ENCODE peak calls at places on chromosome 19, in five cellular contexts. One of them, this sample, is unnamed.

GRCh38 chr19:55640043-55640576 is 692 bp upstream of the ZNF580 start:
- DNase-seq in sigmoid colon: peak; percentile 83
- DNase-seq in GM12864: peak; percentile 67
- DNase-seq in vagina: no peak
- DNase-seq in AG04450: no peak
- DNase-seq in this sample: peak; percentile 73

GRCh38 chr19:33432408-33433170 is 59.1 kb downstream of the CEBPG start:
- DNase-seq in sigmoid colon: peak; percentile 45
- DNase-seq in GM12864: no peak
- DNase-seq in vagina: no peak
- DNase-seq in AG04450: no peak
- DNase-seq in this sample: no peak

GRCh38 chr19:17755977-17756670 is 4.8 kb downstream of the FCHO1 start:
- DNase-seq in sigmoid colon: no peak
- DNase-seq in GM12864: peak; percentile 83
- DNase-seq in vagina: no peak
- DNase-seq in AG04450: no peak
- DNase-seq in this sample: peak; percentile 54

GRCh38 chr19:44627631-44628030 is 14.3 kb downstream of the IGSF23 start:
- DNase-seq in sigmoid colon: no peak
- DNase-seq in GM12864: no peak
- DNase-seq in vagina: no peak
- DNase-seq in AG04450: no peak
- DNase-seq in this sample: no peak

GRCh38 chr19:50803633-50804419 is 13.6 kb downstream of the ACP4 start:
- DNase-seq in sigmoid colon: no peak
- DNase-seq in GM12864: no peak
- DNase-seq in vagina: no peak
- DNase-seq in AG04450: no peak
- DNase-seq in this sample: no peak

GRCh38 chr19:37519890-37520289 is 13.2 kb downstream of the ZNF793 start:
- DNase-seq in sigmoid colon: no peak
- DNase-seq in GM12864: no peak
- DNase-seq in vagina: no peak
- DNase-seq in AG04450: no peak
- DNase-seq in this sample: no peak

GRCh38 chr19:34575206-34575605 is 93.6 kb downstream of the WTIP start:
- DNase-seq in sigmoid colon: no peak
- DNase-seq in GM12864: no peak
- DNase-seq in vagina: peak; percentile 44
- DNase-seq in AG04450: no peak
- DNase-seq in this sample: no peak

GRCh38 chr19:18326772-18327171 is 3.9 kb upstream of the LSM4 start:
- DNase-seq in sigmoid colon: no peak
- DNase-seq in GM12864: no peak
- DNase-seq in vagina: no peak
- DNase-seq in AG04450: no peak
- DNase-seq in this sample: no peak

GRCh38 chr19:3644351-3645066 is 17.9 kb upstream of the CACTIN start:
- DNase-seq in sigmoid colon: no peak
- DNase-seq in GM12864: no peak
- DNase-seq in vagina: no peak
- DNase-seq in AG04450: no peak
- DNase-seq in this sample: no peak

GRCh38 chr19:16888629-16889371 is at the start of gene F2RL3:
- DNase-seq in sigmoid colon: peak; percentile 81
- DNase-seq in GM12864: no peak
- DNase-seq in vagina: no peak
- DNase-seq in AG04450: no peak
- DNase-seq in this sample: peak; percentile 73

GRCh38 chr19:2424686-2425621 is 2.4 kb downstream of the TIMM13 start:
- DNase-seq in sigmoid colon: peak; percentile 73
- DNase-seq in GM12864: no peak
- DNase-seq in vagina: no peak
- DNase-seq in AG04450: peak; percentile 33
- DNase-seq in this sample: no peak

GRCh38 chr19:50772408-50773311 is 2.4 kb downstream of the GPR32 start:
- DNase-seq in sigmoid colon: no peak
- DNase-seq in GM12864: no peak
- DNase-seq in vagina: no peak
- DNase-seq in AG04450: no peak
- DNase-seq in this sample: no peak

GRCh38 chr19:45403781-45404556 is 900 bp downstream of the PPP1R13L start:
- DNase-seq in sigmoid colon: peak; percentile 73
- DNase-seq in GM12864: no peak
- DNase-seq in vagina: no peak
- DNase-seq in AG04450: no peak
- DNase-seq in this sample: peak; percentile 87

GRCh38 chr19:29329460-29330134 is 116.6 kb upstream of the UQCRFS1 start:
- DNase-seq in sigmoid colon: no peak
- DNase-seq in GM12864: no peak
- DNase-seq in vagina: peak; percentile 69
- DNase-seq in AG04450: no peak
- DNase-seq in this sample: no peak

GRCh38 chr19:2653717-2654584 is 48.5 kb downstream of the GNG7 start:
- DNase-seq in sigmoid colon: no peak
- DNase-seq in GM12864: no peak
- DNase-seq in vagina: no peak
- DNase-seq in AG04450: no peak
- DNase-seq in this sample: no peak

GRCh38 chr19:3950871-3951861 is 18.3 kb downstream of the NMRK2 start:
- DNase-seq in sigmoid colon: peak; percentile 84
- DNase-seq in GM12864: no peak
- DNase-seq in vagina: no peak
- DNase-seq in AG04450: no peak
- DNase-seq in this sample: no peak

GRCh38 chr19:45070861-45071544 is 5.3 kb downstream of the ZNF296 start:
- DNase-seq in sigmoid colon: no peak
- DNase-seq in GM12864: no peak
- DNase-seq in vagina: no peak
- DNase-seq in AG04450: no peak
- DNase-seq in this sample: no peak

GRCh38 chr19:41997121-41997850 is 3.3 kb upstream of the ATP1A3 start:
- DNase-seq in sigmoid colon: no peak
- DNase-seq in GM12864: no peak
- DNase-seq in vagina: no peak
- DNase-seq in AG04450: no peak
- DNase-seq in this sample: peak; percentile 59

GRCh38 chr19:926595-927043 is 784 bp downstream of the ARID3A start:
- DNase-seq in sigmoid colon: no peak
- DNase-seq in GM12864: no peak
- DNase-seq in vagina: no peak
- DNase-seq in AG04450: no peak
- DNase-seq in this sample: peak; percentile 71

GRCh38 chr19:34808566-34808965 is 35.6 kb upstream of the ZNF599 start:
- DNase-seq in sigmoid colon: no peak
- DNase-seq in GM12864: no peak
- DNase-seq in vagina: peak; percentile 27
- DNase-seq in AG04450: peak; percentile 20
- DNase-seq in this sample: no peak

GRCh38 chr19:42985588-42985987 is 40.7 kb downstream of the PSG11 start:
- DNase-seq in sigmoid colon: no peak
- DNase-seq in GM12864: no peak
- DNase-seq in vagina: no peak
- DNase-seq in AG04450: no peak
- DNase-seq in this sample: no peak

GRCh38 chr19:18086590-18087138 is at the start of gene IL12RB1:
- DNase-seq in sigmoid colon: no peak
- DNase-seq in GM12864: no peak
- DNase-seq in vagina: no peak
- DNase-seq in AG04450: no peak
- DNase-seq in this sample: peak; percentile 45

GRCh38 chr19:8609210-8610040 is 1.1 kb downstream of the ADAMTS10 start:
- DNase-seq in sigmoid colon: peak; percentile 84
- DNase-seq in GM12864: no peak
- DNase-seq in vagina: no peak
- DNase-seq in AG04450: no peak
- DNase-seq in this sample: no peak

GRCh38 chr19:33005440-33005839 is 33.4 kb downstream of the FAAP24 start:
- DNase-seq in sigmoid colon: no peak
- DNase-seq in GM12864: no peak
- DNase-seq in vagina: no peak
- DNase-seq in AG04450: no peak
- DNase-seq in this sample: no peak

GRCh38 chr19:53010494-53010893 is 3.2 kb upstream of the ERVV-1 start:
- DNase-seq in sigmoid colon: no peak
- DNase-seq in GM12864: no peak
- DNase-seq in vagina: no peak
- DNase-seq in AG04450: no peak
- DNase-seq in this sample: no peak

GRCh38 chr19:4609878-4610511 is 29.3 kb upstream of the TNFAIP8L1 start:
- DNase-seq in sigmoid colon: no peak
- DNase-seq in GM12864: no peak
- DNase-seq in vagina: no peak
- DNase-seq in AG04450: no peak
- DNase-seq in this sample: no peak

GRCh38 chr19:8580710-8581281 is 3.6 kb upstream of the MYO1F start:
- DNase-seq in sigmoid colon: peak; percentile 88
- DNase-seq in GM12864: no peak
- DNase-seq in vagina: no peak
- DNase-seq in AG04450: no peak
- DNase-seq in this sample: peak; percentile 87

GRCh38 chr19:17445526-17446165 is 2.8 kb downstream of the TMEM221 start:
- DNase-seq in sigmoid colon: no peak
- DNase-seq in GM12864: no peak
- DNase-seq in vagina: no peak
- DNase-seq in AG04450: no peak
- DNase-seq in this sample: no peak

GRCh38 chr19:9885077-9885552 is 50.0 kb downstream of the PIN1 start:
- DNase-seq in sigmoid colon: no peak
- DNase-seq in GM12864: no peak
- DNase-seq in vagina: no peak
- DNase-seq in AG04450: no peak
- DNase-seq in this sample: peak; percentile 2

GRCh38 chr19:18456974-18457373 is 19.0 kb upstream of the ISYNA1 start:
- DNase-seq in sigmoid colon: peak; percentile 93
- DNase-seq in GM12864: no peak
- DNase-seq in vagina: no peak
- DNase-seq in AG04450: no peak
- DNase-seq in this sample: no peak

GRCh38 chr19:15635016-15635805 is 5.5 kb upstream of the CYP4F3 start:
- DNase-seq in sigmoid colon: no peak
- DNase-seq in GM12864: no peak
- DNase-seq in vagina: no peak
- DNase-seq in AG04450: no peak
- DNase-seq in this sample: no peak

GRCh38 chr19:40560092-40560507 is 16.6 kb upstream of the SHKBP1 start:
- DNase-seq in sigmoid colon: no peak
- DNase-seq in GM12864: no peak
- DNase-seq in vagina: no peak
- DNase-seq in AG04450: no peak
- DNase-seq in this sample: no peak
- TF ChIP-seq CTCF in sigmoid colon: no peak
- TF ChIP-seq CTCF in GM12864: no peak
- TF ChIP-seq CTCF in vagina: no peak
- TF ChIP-seq CTCF in AG04450: no peak
- TF ChIP-seq CTCF in this sample: no peak

DNA sequence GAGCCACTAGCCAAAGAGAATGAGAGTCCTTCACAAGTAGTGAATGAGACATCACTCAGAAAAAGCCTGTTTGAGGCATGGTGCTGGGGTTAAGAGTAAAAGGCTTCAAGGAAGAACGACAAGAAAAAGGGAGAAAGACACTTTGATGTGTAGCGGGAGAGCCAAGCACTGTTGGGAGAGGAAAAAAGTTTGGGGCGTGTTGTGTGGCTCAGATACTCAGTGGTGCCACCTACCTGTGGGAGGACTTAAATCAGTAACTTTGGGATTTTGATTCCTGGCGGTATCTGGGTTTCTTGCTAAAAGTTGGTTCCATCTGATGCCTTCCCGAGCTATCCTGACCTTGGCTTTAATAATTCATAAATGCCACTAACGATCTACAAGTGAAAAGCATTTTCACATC is 12.3 kb downstream of the ELSPBP1 start:
- DNase-seq in sigmoid colon: no peak
- DNase-seq in GM12864: no peak
- DNase-seq in vagina: no peak
- DNase-seq in AG04450: no peak
- DNase-seq in this sample: no peak
- TF ChIP-seq CTCF in sigmoid colon: no peak
- TF ChIP-seq CTCF in GM12864: peak; percentile 43
- TF ChIP-seq CTCF in vagina: no peak
- TF ChIP-seq CTCF in AG04450: no peak
- TF ChIP-seq CTCF in this sample: no peak

GRCh38 chr19:36010402-36010801 is 1.8 kb upstream of the SYNE4 start:
- DNase-seq in sigmoid colon: no peak
- DNase-seq in GM12864: no peak
- DNase-seq in vagina: no peak
- DNase-seq in AG04450: no peak
- DNase-seq in this sample: no peak

GRCh38 chr19:36009633-36010379 is 1.2 kb upstream of the SYNE4 start:
- DNase-seq in sigmoid colon: no peak
- DNase-seq in GM12864: no peak
- DNase-seq in vagina: no peak
- DNase-seq in AG04450: no peak
- DNase-seq in this sample: no peak

GRCh38 chr19:36009220-36009619 is 607 bp upstream of the SYNE4 start:
- DNase-seq in sigmoid colon: peak; percentile 90
- DNase-seq in GM12864: no peak
- DNase-seq in vagina: no peak
- DNase-seq in AG04450: peak; percentile 13
- DNase-seq in this sample: peak; percentile 81

GRCh38 chr19:36014029-36014924 is at the start of gene ALKBH6:
- DNase-seq in sigmoid colon: peak; percentile 100
- DNase-seq in GM12864: peak; percentile 95
- DNase-seq in vagina: peak; percentile 99
- DNase-seq in AG04450: peak; percentile 93
- DNase-seq in this sample: peak; percentile 100

GRCh38 chr19:36013280-36014028 is 559 bp downstream of the ALKBH6 start:
- DNase-seq in sigmoid colon: no peak
- DNase-seq in GM12864: no peak
- DNase-seq in vagina: no peak
- DNase-seq in AG04450: no peak
- DNase-seq in this sample: peak; percentile 50
- TF ChIP-seq CTCF in sigmoid colon: no peak
- TF ChIP-seq CTCF in GM12864: no peak
- TF ChIP-seq CTCF in vagina: no peak
- TF ChIP-seq CTCF in AG04450: no peak
- TF ChIP-seq CTCF in this sample: no peak

DNA sequence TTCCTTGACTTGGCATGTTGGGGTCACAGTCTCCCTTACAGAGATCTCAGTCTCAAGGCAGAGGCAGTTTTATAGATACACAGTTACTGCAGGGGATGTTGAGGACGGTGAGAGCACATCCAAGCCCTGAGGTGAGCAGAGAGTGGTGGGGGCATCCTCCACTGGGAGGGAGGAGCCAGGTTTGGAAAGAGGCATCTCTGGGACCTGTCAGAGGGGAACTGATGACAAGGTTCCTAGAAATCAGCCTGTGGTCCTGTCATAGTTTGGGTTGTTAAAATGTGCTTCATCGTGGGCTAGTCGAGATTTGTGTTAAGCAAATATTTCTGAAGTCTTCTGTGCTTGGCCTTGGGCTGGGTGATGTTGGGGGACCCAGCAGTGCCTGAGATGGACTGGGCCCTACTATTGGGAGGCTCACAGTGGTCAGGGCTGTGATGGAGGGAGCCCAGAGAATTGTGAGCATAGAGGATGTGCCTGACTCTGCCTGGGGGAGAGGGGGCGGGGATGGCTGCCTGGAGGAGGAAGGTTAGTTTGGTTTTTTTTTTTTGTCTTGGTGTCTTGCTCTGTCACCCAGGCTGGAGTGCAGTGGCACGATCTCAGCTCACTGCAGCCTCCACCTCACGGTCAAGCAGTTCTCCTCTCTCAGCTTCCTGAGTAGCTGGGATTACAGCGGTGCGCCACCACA is 3.9 kb downstream of the SUPT5H start:
- DNase-seq in sigmoid colon: no peak
- DNase-seq in GM12864: no peak
- DNase-seq in vagina: no peak
- DNase-seq in AG04450: no peak
- DNase-seq in this sample: no peak
- TF ChIP-seq CTCF in sigmoid colon: no peak
- TF ChIP-seq CTCF in GM12864: no peak
- TF ChIP-seq CTCF in vagina: no peak
- TF ChIP-seq CTCF in AG04450: no peak
- TF ChIP-seq CTCF in this sample: no peak